ENCODE peak calls at places on chromosome 2, in seven cellular contexts. H is IMR-90, O is mesenchymal stem cell, G is neuronal stem cell, Z is mesendoderm, N is H9, F is trophoblast cell. L is an unnamed sample.

GRCh38 chr2:161373939-161374338 is 42.2 kb upstream of the TBR1 start:
- DNase-seq in H (peak), O (no peak), G (no peak), Z (peak), N (no peak), F (peak), L (no peak)

GRCh38 chr2:30949435-30949834 is 142.2 kb upstream of the CAPN13 start:
- DNase-seq in H (no peak), O (no peak), G (no peak), Z (no peak), N (no peak), F (no peak), L (no peak)

GRCh38 chr2:172101008-172101706 is 1.5 kb downstream of the DLX2 start:
- DNase-seq in H (no peak), O (no peak), G (peak), Z (peak), N (no peak), F (no peak), L (peak)

GRCh38 chr2:26068602-26069298 is 34.9 kb downstream of the RAB10 start:
- DNase-seq in H (peak), O (peak), G (no peak), Z (peak), N (no peak), F (peak), L (no peak)

GRCh38 chr2:102256281-102256680 is 55.1 kb upstream of the IL1RL1 start:
- DNase-seq in H (no peak), O (no peak), G (no peak), Z (no peak), N (no peak), F (no peak), L (no peak)

GRCh38 chr2:231330311-231330710 is 65.2 kb upstream of the B3GNT7 start:
- DNase-seq in H (no peak), O (no peak), G (no peak), Z (no peak), N (no peak), F (no peak), L (no peak)

GRCh38 chr2:110818767-110819481 is 86.6 kb downstream of the ACOXL start:
- DNase-seq in H (no peak), O (no peak), G (no peak), Z (peak), N (no peak), F (no peak), L (peak)

GRCh38 chr2:217433522-217433921 is 569.3 kb downstream of the TNS1 start:
- DNase-seq in H (peak), O (peak), G (no peak), Z (peak), N (no peak), F (no peak), L (no peak)

GRCh38 chr2:95757988-95758387 is 166.2 kb downstream of the TRIM43 start:
- DNase-seq in H (no peak), O (no peak), G (no peak), Z (no peak), N (no peak), F (no peak), L (no peak)

GRCh38 chr2:65315042-65315441 is 87.4 kb downstream of the ACTR2 start:
- DNase-seq in H (peak), O (peak), G (no peak), Z (no peak), N (no peak), F (no peak), L (no peak)

GRCh38 chr2:45777996-45778719 is 126.7 kb downstream of the PRKCE start:
- DNase-seq in H (no peak), O (no peak), G (no peak), Z (no peak), N (no peak), F (no peak), L (no peak)

GRCh38 chr2:172845008-172845670 is 109.5 kb downstream of the RAPGEF4 start:
- DNase-seq in H (no peak), O (no peak), G (no peak), Z (no peak), N (no peak), F (no peak), L (no peak)

GRCh38 chr2:222410534-222410933 is 13.8 kb upstream of the SGPP2 start:
- DNase-seq in H (no peak), O (no peak), G (no peak), Z (peak), N (peak), F (peak), L (no peak)

GRCh38 chr2:234873828-234874173 is 78.0 kb upstream of the SH3BP4 start:
- DNase-seq in H (peak), O (peak), G (no peak), Z (no peak), N (no peak), F (no peak), L (no peak)

GRCh38 chr2:99490088-99491065 is 560 bp upstream of the REV1 start:
- DNase-seq in H (peak), O (peak), G (peak), Z (peak), N (peak), F (peak), L (peak)

GRCh38 chr2:236865052-236865451 is 220.6 kb upstream of the COPS8 start:
- DNase-seq in H (no peak), O (no peak), G (no peak), Z (no peak), N (peak), F (no peak), L (no peak)

GRCh38 chr2:122218596-122218995 is 463.1 kb downstream of the TSN start:
- DNase-seq in H (no peak), O (no peak), G (no peak), Z (no peak), N (no peak), F (no peak), L (no peak)

DNA sequence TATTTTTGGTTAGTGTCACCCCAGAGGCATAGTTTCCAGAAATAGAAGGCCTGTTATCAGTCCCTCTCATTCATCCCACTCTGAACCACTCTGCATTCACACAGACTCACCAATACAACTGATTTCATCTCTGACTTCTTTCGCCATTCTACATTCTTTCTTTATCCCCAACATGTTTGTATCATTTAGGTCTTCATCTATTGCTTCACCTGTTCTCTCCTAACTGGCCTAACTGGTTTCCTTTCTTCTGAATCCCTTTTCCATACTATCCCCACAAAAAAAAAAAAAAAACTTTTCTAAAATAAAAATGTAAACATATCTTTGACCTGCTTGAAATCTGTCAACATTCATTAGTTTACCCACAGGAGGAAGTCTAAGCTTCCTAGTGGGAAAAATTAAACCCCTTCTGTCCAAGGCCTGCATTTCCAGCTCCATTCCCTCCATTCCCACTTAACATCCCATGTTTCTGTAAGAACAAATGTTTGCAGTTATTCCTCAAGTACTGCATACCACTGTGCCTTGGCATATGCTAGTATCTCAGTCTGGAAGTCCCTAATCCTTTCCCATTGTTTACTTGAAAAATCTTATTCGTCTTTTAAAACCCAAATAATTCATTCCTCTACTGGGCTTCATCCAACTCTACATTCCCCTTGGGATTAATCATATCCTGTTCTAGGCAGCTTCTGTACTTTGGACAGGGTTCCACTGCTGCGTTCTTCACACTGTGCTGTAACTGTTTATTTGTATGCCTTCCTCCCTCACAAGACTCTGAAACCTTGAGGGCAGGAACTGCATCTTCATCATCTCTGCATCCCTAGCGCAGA is 68.5 kb downstream of the FIGN start:
- DNase-seq in H (peak), O (peak), G (no peak), Z (no peak), N (no peak), F (peak), L (no peak)
- H3K4me2 ChIP-seq in H (no peak), O (no peak), G (no peak), Z (no peak), N (no peak), F (no peak), L (no peak)

DNA sequence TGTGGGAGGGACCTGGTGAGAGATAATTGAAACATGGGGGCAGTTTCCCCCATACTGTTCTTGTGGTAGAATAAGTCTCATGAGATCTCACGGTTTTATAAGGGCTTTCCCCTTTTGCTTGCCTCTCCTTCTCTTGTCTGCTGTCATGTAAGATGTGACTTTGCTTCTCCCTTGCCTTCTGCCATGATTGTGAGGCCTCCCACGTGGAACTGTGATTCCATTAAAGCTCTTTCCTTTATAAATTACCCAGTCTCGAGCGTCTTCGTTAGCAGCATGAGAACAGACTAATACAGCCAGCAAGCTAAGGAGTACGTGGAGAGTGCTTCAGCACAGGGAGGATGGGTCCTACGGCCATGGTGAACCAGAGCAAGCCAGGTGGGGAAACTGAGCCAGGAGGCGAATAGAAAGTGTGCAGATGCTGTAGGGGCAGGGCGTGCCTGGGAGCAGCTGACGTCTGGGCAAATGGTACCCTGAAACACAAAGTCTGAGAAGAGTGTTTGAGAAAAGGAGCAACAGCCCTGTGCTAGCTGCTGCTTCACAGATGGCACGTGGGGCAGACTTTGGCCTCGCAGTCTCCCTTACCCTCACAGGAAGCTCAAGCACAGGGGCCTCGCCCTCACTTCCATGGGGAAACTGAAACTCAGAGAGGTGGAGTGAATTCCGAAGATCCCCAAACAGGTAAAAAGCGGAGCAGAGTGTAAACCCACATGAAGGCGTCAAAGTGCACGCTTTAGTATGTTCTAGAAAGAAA is 64.2 kb downstream of the MYT1L start:
- DNase-seq in H (no peak), O (no peak), G (no peak), Z (no peak), N (no peak), F (no peak), L (no peak)
- H3K23ac ChIP-seq in H (no peak), O (no peak), G (no peak), Z (no peak), N (no peak), F (no peak), L (no peak)

DNA sequence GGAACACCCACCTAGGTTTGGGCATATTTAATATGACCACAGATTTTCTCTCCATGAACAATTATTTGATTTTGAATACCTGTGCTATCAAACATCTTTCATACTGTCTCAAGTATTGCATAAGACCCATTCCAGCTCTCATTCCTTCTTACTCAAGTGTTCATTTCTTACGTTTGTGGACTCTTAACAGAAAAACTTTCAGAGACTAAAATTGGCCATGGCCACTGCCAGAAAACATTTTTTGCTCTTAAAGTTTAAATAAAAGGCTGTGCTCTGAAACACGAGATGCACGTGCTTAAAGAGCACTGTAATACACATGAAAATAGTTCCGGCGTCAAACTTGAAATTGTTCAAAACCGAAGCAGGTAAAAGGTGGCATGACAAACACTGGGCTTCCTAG is 89.3 kb downstream of the LIMS1 start:
- DNase-seq in H (peak), O (no peak), G (no peak), Z (no peak), N (no peak), F (peak), L (no peak)
- H3K4me2 ChIP-seq in H (peak), O (peak), G (no peak), Z (no peak), N (no peak), F (no peak), L (no peak)

DNA sequence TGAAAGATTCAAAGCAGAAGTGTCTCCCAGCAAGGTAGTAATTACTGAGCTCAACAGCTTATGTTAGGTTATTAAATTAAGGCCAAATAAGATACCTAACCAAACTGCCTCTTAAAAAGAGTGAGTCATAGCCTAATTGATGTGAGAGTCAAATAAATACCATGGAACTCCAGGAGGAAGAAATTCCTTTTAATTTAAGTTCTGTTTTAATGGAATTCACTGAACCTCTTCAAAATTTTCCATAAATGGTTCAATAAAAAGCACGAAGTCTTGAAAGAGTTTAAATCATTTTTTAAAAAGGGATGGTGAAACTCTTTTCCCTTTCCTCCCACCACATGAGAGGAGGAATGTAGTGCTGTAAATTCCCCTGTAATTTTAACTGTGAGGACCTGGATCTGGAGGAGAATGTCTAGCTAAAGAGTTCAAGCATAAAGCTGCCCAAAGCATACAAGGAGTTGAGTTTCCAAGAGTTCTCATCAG is 180.8 kb upstream of the MMADHC start:
- DNase-seq in H (peak), O (peak), G (no peak), Z (peak), N (no peak), F (no peak), L (no peak)
- H3K23ac ChIP-seq in H (no peak), O (no peak), G (no peak), Z (no peak), N (no peak), F (no peak), L (no peak)

GRCh38 chr2:357811-358210 is 69.9 kb upstream of the ALKAL2 start:
- DNase-seq in H (no peak), O (no peak), G (no peak), Z (no peak), N (no peak), F (no peak), L (no peak)
- H3K4me2 ChIP-seq in H (no peak), O (no peak), G (no peak), Z (no peak), N (no peak), F (no peak), L (no peak)

GRCh38 chr2:207796585-207797350 is 27.1 kb upstream of the FZD5 start:
- DNase-seq in H (peak), O (no peak), G (no peak), Z (peak), N (peak), F (no peak), L (peak)
- H3K23ac ChIP-seq in H (no peak), O (no peak), G (no peak), Z (no peak), N (no peak), F (no peak), L (no peak)

DNA sequence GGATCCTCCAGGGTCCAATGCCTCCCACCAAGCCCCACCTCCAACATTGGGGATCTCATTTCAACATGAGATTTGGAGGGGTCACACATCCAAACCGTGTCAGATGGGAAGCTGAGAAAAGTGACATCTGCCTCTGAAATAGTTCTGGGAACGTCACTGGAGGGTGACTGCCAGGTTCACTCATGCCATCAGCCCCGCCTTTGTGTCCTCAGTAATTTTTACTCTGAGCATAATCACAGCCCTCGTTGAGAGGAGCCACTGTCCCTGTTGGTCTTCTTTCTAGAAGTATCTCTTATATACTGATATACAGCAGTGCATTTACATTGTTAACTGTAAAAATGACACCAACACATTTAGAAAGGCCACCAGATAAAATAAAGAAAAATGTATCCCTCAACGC is 67.4 kb downstream of the KLHL29 start:
- DNase-seq in H (no peak), O (no peak), G (no peak), Z (no peak), N (no peak), F (no peak), L (no peak)
- H3K4me2 ChIP-seq in H (no peak), O (no peak), G (no peak), Z (no peak), N (no peak), F (no peak), L (no peak)

DNA sequence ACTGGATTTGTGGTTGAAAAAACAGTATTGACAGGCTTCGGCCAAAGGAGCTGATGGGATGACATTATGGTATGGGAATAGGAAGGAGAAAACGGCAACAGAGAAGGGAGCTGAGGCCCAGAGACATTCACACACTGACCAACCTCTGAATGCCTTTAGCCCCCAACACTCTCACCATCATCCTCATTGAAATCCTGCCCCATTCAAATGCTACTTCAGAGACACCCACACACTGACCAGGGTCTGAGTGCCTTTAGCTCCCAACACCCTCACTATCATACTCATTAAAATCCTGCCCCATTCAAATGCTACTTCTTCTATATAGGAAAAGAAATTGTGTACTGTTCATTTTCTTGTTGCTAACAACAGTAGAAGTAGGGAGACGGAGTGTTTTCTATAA is 114.2 kb upstream of the OSR1 start:
- DNase-seq in H (no peak), O (no peak), G (no peak), Z (no peak), N (no peak), F (no peak), L (no peak)
- H3K23ac ChIP-seq in H (no peak), O (no peak), G (no peak), Z (no peak), N (no peak), F (no peak), L (no peak)

DNA sequence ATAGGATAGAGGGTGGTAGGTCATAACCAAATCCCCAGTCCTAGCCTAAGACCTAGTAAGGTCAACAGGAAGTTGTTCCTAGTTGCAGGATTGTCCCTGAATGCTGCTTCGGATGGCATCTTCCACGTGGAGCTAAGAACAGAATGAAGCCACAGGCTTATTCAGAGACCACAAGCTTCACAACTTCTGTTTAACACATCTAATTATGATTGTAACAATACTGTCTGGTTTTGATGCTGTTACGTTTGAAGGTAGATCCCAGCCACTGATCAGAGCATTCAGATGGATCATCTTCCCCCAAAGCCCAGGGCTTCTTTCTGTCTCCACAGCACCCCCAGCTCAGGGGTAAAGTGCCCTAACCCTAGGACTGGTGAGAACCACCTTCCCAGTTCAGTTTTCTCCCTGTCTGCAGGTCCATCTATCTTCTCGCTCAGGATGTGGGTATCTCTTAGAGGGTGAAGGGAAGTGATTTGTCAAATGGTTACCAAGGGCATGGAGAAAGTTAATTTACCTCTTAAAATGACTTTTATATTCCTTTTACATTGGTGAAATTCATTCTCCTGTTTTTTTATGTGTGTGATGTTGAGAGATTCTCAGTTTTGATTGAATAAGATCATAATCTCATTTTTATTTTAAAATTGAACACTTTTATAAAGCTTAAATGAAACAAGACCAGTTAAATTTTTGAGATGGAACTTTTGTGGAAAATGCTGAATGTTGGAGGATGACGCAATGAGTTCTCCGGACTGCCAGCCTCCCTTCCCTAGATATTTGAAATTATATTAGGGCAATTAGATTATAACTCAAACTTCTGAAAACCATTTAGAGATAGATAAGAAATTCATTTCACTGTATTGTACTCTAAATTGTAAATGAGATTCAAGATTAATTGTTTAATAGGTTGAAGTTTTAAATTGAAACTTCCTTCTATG is 66.5 kb downstream of the RHBDD1 start:
- DNase-seq in H (no peak), O (no peak), G (no peak), Z (no peak), N (no peak), F (no peak), L (no peak)
- H3K4me2 ChIP-seq in H (no peak), O (no peak), G (no peak), Z (no peak), N (no peak), F (no peak), L (no peak)